ENCODE peak calls at places on chromosomes 1 and 21, in six cellular contexts. One of them, this sample, is unnamed.

GRCh38 chr1:40766017-40766416 is 17.6 kb upstream of the KCNQ4 start:
- DNase-seq in cardiac muscle cell: no peak
- DNase-seq in T-helper 2 cell: no peak
- DNase-seq in naive thymus-derived CD8-positive, alpha-beta T cell: no peak
- DNase-seq in CD4-positive, CD25-positive, alpha-beta regulatory T cell: no peak
- DNase-seq in SW 1271: no peak
- DNase-seq in this sample: peak

GRCh38 chr1:159821171-159821867 is 5.4 kb upstream of the SLAMF8 start:
- DNase-seq in CD4-positive, CD25-positive, alpha-beta regulatory T cell: no peak
- DNase-seq in cardiac muscle cell: no peak
- DNase-seq in SW 1271: no peak
- DNase-seq in T-helper 2 cell: no peak
- DNase-seq in naive thymus-derived CD8-positive, alpha-beta T cell: no peak
- DNase-seq in this sample: peak

GRCh38 chr1:81329061-81329460 is 471.7 kb upstream of the ADGRL2 start:
- DNase-seq in T-helper 2 cell: no peak
- DNase-seq in CD4-positive, CD25-positive, alpha-beta regulatory T cell: no peak
- DNase-seq in naive thymus-derived CD8-positive, alpha-beta T cell: no peak
- DNase-seq in cardiac muscle cell: no peak
- DNase-seq in SW 1271: no peak
- DNase-seq in this sample: no peak

GRCh38 chr1:19559641-19560040 is 74.3 kb upstream of the CAPZB start:
- DNase-seq in SW 1271: no peak
- DNase-seq in naive thymus-derived CD8-positive, alpha-beta T cell: no peak
- DNase-seq in T-helper 2 cell: no peak
- DNase-seq in cardiac muscle cell: peak
- DNase-seq in CD4-positive, CD25-positive, alpha-beta regulatory T cell: no peak
- DNase-seq in this sample: peak

GRCh38 chr21:42515708-42516502 is 2.3 kb downstream of the SLC37A1 start:
- DNase-seq in T-helper 2 cell: no peak
- DNase-seq in cardiac muscle cell: no peak
- DNase-seq in naive thymus-derived CD8-positive, alpha-beta T cell: no peak
- DNase-seq in SW 1271: no peak
- DNase-seq in CD4-positive, CD25-positive, alpha-beta regulatory T cell: no peak
- DNase-seq in this sample: no peak

GRCh38 chr1:248813546-248813945 is 12.2 kb downstream of the SH3BP5L start:
- DNase-seq in cardiac muscle cell: no peak
- DNase-seq in naive thymus-derived CD8-positive, alpha-beta T cell: no peak
- DNase-seq in T-helper 2 cell: no peak
- DNase-seq in SW 1271: no peak
- DNase-seq in CD4-positive, CD25-positive, alpha-beta regulatory T cell: no peak
- DNase-seq in this sample: no peak

GRCh38 chr1:239428311-239428710 is 41.9 kb downstream of the CHRM3 start:
- DNase-seq in cardiac muscle cell: no peak
- DNase-seq in naive thymus-derived CD8-positive, alpha-beta T cell: no peak
- DNase-seq in SW 1271: no peak
- DNase-seq in T-helper 2 cell: no peak
- DNase-seq in CD4-positive, CD25-positive, alpha-beta regulatory T cell: no peak
- DNase-seq in this sample: no peak

GRCh38 chr21:25626752-25627151 is 12.3 kb upstream of the JAM2 start:
- DNase-seq in naive thymus-derived CD8-positive, alpha-beta T cell: no peak
- DNase-seq in T-helper 2 cell: no peak
- DNase-seq in cardiac muscle cell: peak
- DNase-seq in CD4-positive, CD25-positive, alpha-beta regulatory T cell: no peak
- DNase-seq in SW 1271: no peak
- DNase-seq in this sample: peak

This sample was measured in choroid plexus epithelial cell.